ENCODE peak calls at places on chromosomes 7 and 10, in five cellular contexts. V is HS-5, T is LoVo, Y is HCEC 1CT, E is heart left ventricle. I is an unnamed sample.
A peak's percentile ranks its signal among the peaks of the same experiment; 100 is the strongest.

GRCh38 chr7:44568771-44569560 is 4.7 kb downstream of the DDX56 start:
- DNase-seq in E (no peak), T (no peak), V (no peak), Y (no peak), I (no peak)

GRCh38 chr7:92680458-92680857 is 90.3 kb upstream of the FAM133B start:
- DNase-seq in V (no peak), Y (peak; percentile 50), E (no peak), T (no peak), I (no peak)

GRCh38 chr7:112692333-112692732 is 97.9 kb downstream of the TMEM168 start:
- DNase-seq in E (no peak), T (no peak), V (no peak), Y (no peak), I (no peak)

GRCh38 chr7:76065016-76065612 is 17.2 kb downstream of the MDH2 start:
- DNase-seq in Y (no peak), E (no peak), T (no peak), V (no peak), I (no peak)

GRCh38 chr10:45238896-45239295 is 76.5 kb downstream of the OR13A1 start:
- DNase-seq in T (no peak), Y (no peak), V (no peak), E (no peak), I (no peak)

GRCh38 chr10:86253171-86254072 is 113.2 kb downstream of the GRID1 start:
- DNase-seq in E (no peak), Y (no peak), T (peak; percentile 2), V (no peak), I (no peak)

GRCh38 chr10:4111593-4111992 is 326.6 kb upstream of the KLF6 start:
- DNase-seq in E (no peak), T (no peak), V (no peak), Y (peak; percentile 57), I (no peak)

GRCh38 chr10:128045833-128046120 is 80.4 kb downstream of the MKI67 start:
- DNase-seq in T (no peak), Y (no peak), V (no peak), E (no peak), I (no peak)

GRCh38 chr7:50588937-50589336 is 23.7 kb upstream of the DDC start:
- DNase-seq in Y (no peak), T (no peak), E (no peak), V (no peak), I (no peak)

GRCh38 chr10:43292745-43293676 is 26.1 kb upstream of the RASGEF1A start:
- DNase-seq in T (peak; percentile 62), V (peak; percentile 13), Y (peak; percentile 30), E (no peak), I (peak; percentile 23)

GRCh38 chr10:130141460-130141859 is 5.3 kb downstream of the GLRX3 start:
- DNase-seq in E (no peak), V (no peak), T (no peak), Y (no peak), I (no peak)

GRCh38 chr7:73941836-73942551 is 81.0 kb downstream of the TMEM270 start:
- DNase-seq in E (no peak), V (peak; percentile 71), T (no peak), Y (peak; percentile 4), I (peak; percentile 57)

GRCh38 chr7:45202618-45203017 is 45.0 kb downstream of the RAMP3 start:
- DNase-seq in V (no peak), T (no peak), E (peak; percentile 39), Y (no peak), I (no peak)

GRCh38 chr7:30920584-30921539 is 9.2 kb downstream of the AQP1 start:
- DNase-seq in Y (no peak), T (no peak), E (peak; percentile 72), V (no peak), I (no peak)

GRCh38 chr7:84479059-84479458 is 284.5 kb upstream of the SEMA3A start:
- DNase-seq in Y (no peak), V (no peak), E (no peak), T (no peak), I (no peak)

GRCh38 chr7:40584667-40585433 is 450.0 kb downstream of the SUGCT start:
- DNase-seq in Y (peak; percentile 44), V (peak; percentile 63), E (no peak), T (no peak), I (peak; percentile 83)

GRCh38 chr10:62038609-62039190 is 137.2 kb downstream of the ARID5B start:
- DNase-seq in Y (peak; percentile 84), V (no peak), T (peak; percentile 71), E (peak; percentile 74), I (peak; percentile 82)

GRCh38 chr10:104515670-104516199 is 125.4 kb upstream of the SORCS3 start:
- DNase-seq in Y (no peak), V (no peak), T (no peak), E (no peak), I (peak; percentile 44)

GRCh38 chr10:34723746-34724145 is 91.3 kb downstream of the PARD3 start:
- DNase-seq in E (no peak), T (no peak), Y (peak; percentile 65), V (no peak), I (no peak)

GRCh38 chr7:79461660-79462059 is 8.2 kb upstream of the MAGI2 start:
- DNase-seq in Y (peak; percentile 83), E (no peak), T (no peak), V (no peak), I (peak; percentile 78)

GRCh38 chr7:95688931-95689453 is 83.4 kb upstream of the DYNC1I1 start:
- DNase-seq in Y (no peak), E (no peak), T (no peak), V (no peak), I (peak; percentile 32)

GRCh38 chr7:75033064-75033463 is 40.5 kb downstream of the RCC1L start:
- DNase-seq in V (no peak), E (no peak), T (no peak), Y (no peak), I (no peak)

GRCh38 chr10:75894761-75895160 is 463.3 kb downstream of the LRMDA start:
- DNase-seq in T (no peak), E (no peak), V (no peak), Y (no peak), I (no peak)

GRCh38 chr7:74542558-74543117 is 88.9 kb downstream of the GTF2IRD1 start:
- DNase-seq in E (peak; percentile 77), T (no peak), Y (no peak), V (no peak), I (peak; percentile 50)

GRCh38 chr7:68511281-68511680 is 1087.0 kb upstream of the AUTS2 start:
- DNase-seq in E (no peak), T (no peak), Y (no peak), V (no peak), I (no peak)

GRCh38 chr7:118590107-118590506 is 365.6 kb downstream of the ANKRD7 start:
- DNase-seq in Y (no peak), E (no peak), V (no peak), T (no peak), I (no peak)

GRCh38 chr10:132810141-132810806 is 24.3 kb upstream of the NKX6-2 start:
- DNase-seq in Y (no peak), T (no peak), V (no peak), E (no peak), I (no peak)

GRCh38 chr7:45256775-45257174 is 99.2 kb downstream of the RAMP3 start:
- DNase-seq in V (no peak), T (no peak), E (no peak), Y (no peak), I (no peak)

GRCh38 chr10:1206101-1206500 is 149.9 kb downstream of the WDR37 start:
- DNase-seq in V (no peak), T (no peak), E (no peak), Y (no peak), I (no peak)